ENCODE peak calls at places on chromosomes 13 and 19, in nine cellular contexts. R is PC-9, U is cardiac muscle cell, T is GM23338, D is A549, S is stomach, Y is lower lobe of right lung, L is heart right ventricle, P is testis. C is an unnamed sample.
A peak's percentile ranks its signal among the peaks of the same experiment; 100 is the strongest.

GRCh38 chr13:99967498-99967883 is 4.1 kb downstream of the ZIC5 start:
- DNase-seq in R (no peak), U (no peak), T (no peak), D (no peak), S (no peak), Y (no peak), L (no peak), P (no peak), C (no peak)

GRCh38 chr19:21519488-21519887 is 14.1 kb downstream of the ZNF429 start:
- DNase-seq in R (no peak), U (no peak), T (no peak), D (peak; percentile 19), S (no peak), Y (no peak), L (no peak), P (no peak), C (no peak)

GRCh38 chr19:4877753-4878490 is 10.5 kb upstream of the PLIN3 start:
- DNase-seq in R (no peak), U (no peak), T (peak; percentile 27), D (no peak), S (peak; percentile 31), Y (no peak), L (peak; percentile 57), P (no peak), C (no peak)

GRCh38 chr19:34229721-34230120 is 24.6 kb upstream of the GARRE1 start:
- DNase-seq in R (no peak), U (no peak), T (no peak), D (no peak), S (no peak), Y (no peak), L (no peak), P (no peak), C (no peak)

GRCh38 chr19:51366050-51366998 is at the start of gene ETFB:
- DNase-seq in R (peak; percentile 97), U (peak; percentile 99), T (peak; percentile 100), D (peak; percentile 99), S (peak; percentile 98), Y (peak; percentile 99), L (peak; percentile 97), P (peak; percentile 99), C (peak; percentile 96)

GRCh38 chr19:30662211-30662861 is 290.2 kb downstream of the ZNF536 start:
- DNase-seq in R (no peak), U (no peak), T (no peak), D (no peak), S (peak; percentile 22), Y (no peak), L (no peak), P (no peak), C (no peak)

GRCh38 chr13:38814331-38814730 is 127.5 kb downstream of the FREM2 start:
- DNase-seq in R (peak; percentile 48), U (no peak), T (no peak), D (no peak), S (peak; percentile 51), Y (no peak), L (no peak), P (no peak), C (no peak)

GRCh38 chr13:111388851-111389500 is 68.5 kb downstream of the TEX29 start:
- DNase-seq in R (no peak), U (no peak), T (no peak), D (no peak), S (peak; percentile 23), Y (no peak), L (no peak), P (no peak), C (no peak)

GRCh38 chr13:109784590-109785140 is 1.7 kb downstream of the IRS2 start:
- DNase-seq in R (peak; percentile 81), U (peak; percentile 89), T (peak; percentile 79), D (peak; percentile 79), S (peak; percentile 85), Y (peak; percentile 85), L (peak; percentile 86), P (peak; percentile 84), C (no peak)

GRCh38 chr19:31372245-31372781 is 23.1 kb upstream of the TSHZ3 start:
- DNase-seq in R (no peak), U (no peak), T (no peak), D (no peak), S (no peak), Y (no peak), L (no peak), P (no peak), C (no peak)

GRCh38 chr19:31583148-31583547 is 233.9 kb upstream of the TSHZ3 start:
- DNase-seq in R (no peak), U (no peak), T (no peak), D (no peak), S (no peak), Y (no peak), L (no peak), P (no peak), C (no peak)

DNA sequence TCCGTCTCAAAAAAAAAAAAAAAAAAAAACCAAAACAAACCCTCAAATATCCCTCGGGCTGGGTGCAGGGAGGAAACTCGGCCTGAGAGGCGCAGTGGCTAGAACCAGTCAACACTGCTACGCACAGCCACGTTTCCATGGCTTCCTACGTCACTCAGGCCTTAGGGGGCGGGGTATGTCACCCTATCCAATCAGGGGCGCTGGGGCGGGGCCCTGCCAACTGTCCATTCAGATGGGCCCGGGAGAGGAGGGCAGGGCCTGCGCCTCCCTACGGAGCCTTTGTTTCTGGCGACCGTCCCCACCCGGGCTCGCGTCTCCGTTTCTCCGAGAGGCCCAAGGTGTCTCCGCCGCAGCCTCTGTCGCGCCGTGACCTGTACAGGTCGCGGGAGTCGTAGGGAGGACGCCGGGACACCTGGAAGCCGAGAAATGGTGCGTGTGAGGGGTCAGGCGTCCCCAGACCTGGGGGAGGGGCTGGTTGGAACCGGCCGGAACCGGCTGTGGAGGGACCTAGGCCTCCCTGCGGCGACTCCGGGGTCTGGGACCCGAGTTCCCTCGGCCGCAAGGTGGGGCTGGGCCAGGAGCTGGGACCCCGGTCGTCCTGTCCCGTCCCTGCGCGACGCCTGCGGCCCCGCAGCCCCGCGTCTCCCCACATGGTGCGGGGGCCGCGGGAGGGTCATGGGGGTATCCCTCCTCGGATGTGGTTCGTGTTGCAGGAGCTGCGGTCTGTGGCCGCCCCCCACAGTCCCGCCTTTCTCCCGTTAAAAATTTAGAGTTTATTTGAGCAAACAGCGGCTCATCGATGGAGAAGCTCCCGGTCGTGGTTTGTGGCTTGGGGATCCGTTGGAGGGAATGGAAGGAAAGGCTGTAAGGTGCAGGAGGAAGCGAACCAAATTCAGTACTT is at the start of gene ZNF627:
- DNase-seq in R (peak; percentile 98), U (peak; percentile 99), T (peak; percentile 100), D (peak; percentile 96), S (peak; percentile 100), Y (peak; percentile 99), L (peak; percentile 98), P (peak; percentile 100), C (peak; percentile 99)
- TF ChIP-seq CTCF in R (peak; percentile 22), U (peak; percentile 12), T (peak; percentile 17), D (no peak), S (peak; percentile 17), Y (peak; percentile 39), L (no peak), P (no peak), C (no peak)

DNA sequence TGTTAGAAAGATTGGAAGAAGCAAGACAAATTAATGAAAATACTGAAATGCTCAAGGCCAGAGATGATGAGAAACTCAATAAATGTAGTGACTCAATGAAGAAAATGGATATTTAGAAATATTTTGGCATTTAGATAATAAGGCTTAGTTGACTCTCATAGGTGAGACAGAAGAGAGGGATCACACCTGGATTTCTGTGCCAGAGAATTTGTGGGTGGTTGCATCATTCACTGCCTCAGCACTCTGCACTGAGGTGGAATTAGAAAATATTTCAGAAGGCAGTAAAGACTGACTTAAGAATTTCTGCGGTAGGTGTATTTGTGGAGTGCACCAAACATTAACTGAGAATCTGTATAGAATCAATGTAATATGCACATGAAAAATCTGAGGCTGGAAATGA is 848.3 kb upstream of the PCDH9 start:
- DNase-seq in R (no peak), U (no peak), T (no peak), D (no peak), S (no peak), Y (no peak), L (no peak), P (no peak), C (no peak)
- H3K27ac ChIP-seq in R (no peak overlapping the region), U (no peak overlapping the region), T (no peak overlapping the region), D (no peak overlapping the region), S (no peak overlapping the region), Y (no peak overlapping the region), L (no peak overlapping the region), P (no peak overlapping the region), C (no peak overlapping the region)

DNA sequence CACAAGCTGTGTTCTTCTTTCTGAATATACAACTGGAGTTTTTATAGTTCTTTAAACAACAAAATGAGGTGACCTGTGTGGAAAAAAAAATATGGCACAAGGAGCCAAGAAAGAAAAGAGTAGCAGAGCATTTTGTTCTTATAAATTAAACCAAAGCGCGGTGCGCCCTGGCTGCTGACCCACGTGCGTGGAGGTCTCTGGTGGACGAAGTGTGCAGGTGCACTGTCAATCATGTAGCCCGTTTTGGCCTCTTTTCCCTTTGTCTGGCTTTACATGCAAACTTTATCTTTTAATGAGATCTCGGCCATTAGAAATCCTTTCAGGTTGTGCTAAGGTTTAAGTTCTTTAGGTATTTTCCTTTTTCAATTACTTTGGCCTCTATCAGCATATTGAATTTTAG is 443.8 kb upstream of the SLC10A2 start:
- DNase-seq in R (no peak), U (no peak), T (peak; percentile 27), D (no peak), S (no peak), Y (no peak), L (no peak), P (no peak), C (no peak)
- TF ChIP-seq CTCF in R (no peak), U (no peak), T (peak; percentile 37), D (no peak), S (no peak), Y (no peak), L (no peak), P (no peak), C (no peak)

GRCh38 chr13:79492918-79493594 is 12.1 kb downstream of the NDFIP2 start:
- DNase-seq in R (no peak), U (no peak), T (no peak), D (no peak), S (no peak), Y (no peak), L (no peak), P (no peak), C (no peak)

GRCh38 chr13:79490846-79491245 is 9.9 kb downstream of the NDFIP2 start:
- DNase-seq in R (no peak), U (no peak), T (no peak), D (no peak), S (no peak), Y (no peak), L (no peak), P (no peak), C (no peak)

GRCh38 chr13:79491715-79492114 is 10.8 kb downstream of the NDFIP2 start:
- DNase-seq in R (no peak), U (no peak), T (no peak), D (peak; percentile 56), S (no peak), Y (no peak), L (no peak), P (no peak), C (peak; percentile 74)

GRCh38 chr13:79492313-79492798 is 11.4 kb downstream of the NDFIP2 start:
- DNase-seq in R (no peak), U (no peak), T (peak; percentile 38), D (no peak), S (no peak), Y (no peak), L (no peak), P (no peak), C (no peak)

DNA sequence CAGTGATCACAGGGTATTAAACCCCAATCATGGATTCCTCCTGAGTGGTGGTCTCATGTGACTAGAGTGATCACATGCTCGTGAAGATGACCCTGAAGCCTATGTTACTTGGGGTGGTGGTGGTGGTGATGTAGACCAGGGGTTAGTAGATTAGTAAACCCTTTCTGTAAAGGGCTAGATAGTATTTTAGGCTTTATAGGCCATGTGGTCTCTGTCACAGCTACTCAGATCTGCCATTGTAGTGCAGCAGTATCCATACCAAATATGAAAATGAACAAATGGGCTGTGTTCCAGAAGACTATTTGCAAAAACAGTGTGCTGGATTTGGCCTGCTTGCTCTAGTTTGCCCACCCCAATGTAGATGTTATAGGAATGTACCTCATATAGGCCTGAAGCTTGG is 9.4 kb downstream of the NDFIP2 start:
- DNase-seq in R (no peak), U (no peak), T (no peak), D (no peak), S (no peak), Y (no peak), L (no peak), P (no peak), C (no peak)
- H3K27ac ChIP-seq in R (no peak overlapping the region), U (peak overlapping the region; percentile 2), T (no peak overlapping the region), D (no peak overlapping the region), S (no peak overlapping the region), Y (no peak overlapping the region), L (no peak overlapping the region), P (no peak overlapping the region), C (peak overlapping the region; percentile 76)

C was measured in RWPE1.